ENCODE peak calls at places on chromosomes 4 and X, in seven cellular contexts. R is ELR; L is effector memory CD8-positive, alpha-beta T cell; U is stimulated activated naive CD8-positive, alpha-beta T cell treated with anti-CD3 and anti-CD28 coated beads, Interleukin-15, Interleukin-2, amounts not matched to agents 100 U/mL and 50 U/mL, for 24 hours; W is stromal cell of bone marrow; E is EL; J is activated naive CD4-positive, alpha-beta T cell. C is an unnamed sample.

GRCh38 chrX:137423241-137423640 is 142.7 kb upstream of the ZIC3 start:
- DNase-seq in R (no peak), L (no peak), U (no peak), W (no peak), E (no peak), J (no peak), C (no peak)

GRCh38 chr4:106687026-106687425 is 318.4 kb upstream of the GIMD1 start:
- DNase-seq in R (peak), L (no peak), U (no peak), W (no peak), E (peak), J (no peak), C (no peak)

GRCh38 chr4:140296871-140297570 is 76.4 kb upstream of the SCOC start:
- DNase-seq in R (peak), L (no peak), U (no peak), W (no peak), E (peak), J (peak), C (no peak)

GRCh38 chrX:107880054-107880610 is 54.5 kb downstream of the MID2 start:
- DNase-seq in R (no peak), L (no peak), U (no peak), W (no peak), E (no peak), J (no peak), C (no peak)

GRCh38 chr4:108834787-108835384 is 72.0 kb upstream of the ETNPPL start:
- DNase-seq in R (peak), L (no peak), U (no peak), W (peak), E (peak), J (no peak), C (no peak)

GRCh38 chr4:8039290-8039689 is 99.6 kb upstream of the AFAP1 start:
- DNase-seq in R (no peak), L (no peak), U (no peak), W (no peak), E (no peak), J (no peak), C (no peak)

GRCh38 chrX:124455966-124456365 is 109.6 kb downstream of the SH2D1A start:
- DNase-seq in R (no peak), L (no peak), U (no peak), W (no peak), E (no peak), J (no peak), C (no peak)

GRCh38 chr4:36420111-36420679 is 138.8 kb downstream of the DTHD1 start:
- DNase-seq in R (no peak), L (no peak), U (no peak), W (no peak), E (no peak), J (no peak), C (no peak)

GRCh38 chrX:1400731-1401471 is 9.0 kb upstream of the SLC25A6 start:
- DNase-seq in R (no peak), L (no peak), U (no peak), W (no peak), E (no peak), J (no peak), C (no peak)

GRCh38 chrX:44733931-44734330 is 109.9 kb upstream of the DUSP21 start:
- DNase-seq in R (peak), L (no peak), U (no peak), W (peak), E (peak), J (no peak), C (no peak)

GRCh38 chr4:143260750-143261149 is 75.9 kb upstream of the GAB1 start:
- DNase-seq in R (no peak), L (no peak), U (no peak), W (no peak), E (no peak), J (no peak), C (no peak)

GRCh38 chrX:71301195-71301924 is at the start of gene ITGB1BP2:
- DNase-seq in R (peak), L (no peak), U (no peak), W (peak), E (peak), J (no peak), C (no peak)

GRCh38 chr4:52635130-52635529 is 24.0 kb downstream of the USP46 start:
- DNase-seq in R (no peak), L (no peak), U (no peak), W (no peak), E (no peak), J (no peak), C (no peak)

GRCh38 chrX:152170621-152171020 is 32.2 kb upstream of the MAGEA10 start:
- DNase-seq in R (no peak), L (no peak), U (no peak), W (no peak), E (no peak), J (no peak), C (no peak)

GRCh38 chr4:38179690-38180299 is 219.6 kb downstream of the PTTG2 start:
- DNase-seq in R (peak), L (peak), U (peak), W (no peak), E (peak), J (peak), C (peak)

GRCh38 chr4:31573554-31573953 is 853.4 kb downstream of the PCDH7 start:
- DNase-seq in R (no peak), L (no peak), U (no peak), W (no peak), E (no peak), J (no peak), C (no peak)

GRCh38 chr4:143437937-143438336 is 75.6 kb upstream of the SMARCA5 start:
- DNase-seq in R (no peak), L (no peak), U (no peak), W (no peak), E (no peak), J (no peak), C (no peak)

GRCh38 chrX:21738145-21738949 is 19.6 kb downstream of the SMPX start:
- DNase-seq in R (no peak), L (no peak), U (no peak), W (no peak), E (no peak), J (no peak), C (no peak)

GRCh38 chrX:10904220-10904619 is 206.9 kb upstream of the HCCS start:
- DNase-seq in R (peak), L (no peak), U (no peak), W (no peak), E (peak), J (no peak), C (no peak)

GRCh38 chr4:40334591-40335507 is at the start of gene CHRNA9:
- DNase-seq in R (no peak), L (no peak), U (no peak), W (no peak), E (no peak), J (no peak), C (no peak)

GRCh38 chr4:152957437-152958185 is 21.5 kb downstream of the FHDC1 start:
- DNase-seq in R (no peak), L (no peak), U (no peak), W (no peak), E (no peak), J (no peak), C (no peak)

C was measured in central memory CD8-positive, alpha-beta T cell.